ENCODE peak calls at places on chromosomes 11 and 22, in ten cellular contexts. L, K, T, U, D, M, Y, Q, P and E are unnamed samples.

GRCh38 chr11:100918551-100919500 is 210.8 kb downstream of the PGR start:
- DNase-seq in L (no peak), K (no peak), T (no peak), U (no peak), D (no peak), M (peak), Y (no peak), Q (no peak), P (no peak), E (no peak)

GRCh38 chr11:18408558-18409242 is 3.4 kb upstream of the LDHC start:
- DNase-seq in L (no peak), K (no peak), T (no peak), U (no peak), D (no peak), M (peak), Y (no peak), Q (no peak), P (peak), E (no peak)

GRCh38 chr11:122646549-122647340 is 8.8 kb upstream of the UBASH3B start:
- DNase-seq in L (no peak), K (no peak), T (no peak), U (no peak), D (no peak), M (peak), Y (no peak), Q (no peak), P (no peak), E (no peak)

GRCh38 chr22:36760716-36761115 is 15.2 kb downstream of the IFT27 start:
- DNase-seq in L (no peak), K (no peak), T (peak), U (no peak), D (no peak), M (no peak), Y (no peak), Q (no peak), P (no peak), E (no peak)

GRCh38 chr11:134587345-134587744 is 175.3 kb upstream of the B3GAT1 start:
- DNase-seq in L (no peak), K (no peak), T (no peak), U (no peak), D (no peak), M (no peak), Y (no peak), Q (no peak), P (no peak), E (no peak)

GRCh38 chr22:34776827-34777226 is 289.1 kb upstream of the ISX start:
- DNase-seq in L (no peak), K (no peak), T (no peak), U (no peak), D (no peak), M (no peak), Y (no peak), Q (no peak), P (no peak), E (no peak)

GRCh38 chr11:42524534-42525227 is 787.1 kb upstream of the API5 start:
- DNase-seq in L (no peak), K (peak), T (no peak), U (peak), D (no peak), M (no peak), Y (peak), Q (peak), P (peak), E (peak)

GRCh38 chr11:112219476-112220232 is 6.6 kb upstream of the PTS start:
- DNase-seq in L (no peak), K (peak), T (peak), U (peak), D (peak), M (peak), Y (peak), Q (peak), P (peak), E (peak)

GRCh38 chr11:126949066-126949945 is 51.3 kb downstream of the KIRREL3 start:
- DNase-seq in L (no peak), K (no peak), T (no peak), U (no peak), D (no peak), M (peak), Y (no peak), Q (peak), P (peak), E (no peak)

GRCh38 chr11:100557830-100558611 is 129.1 kb upstream of the ARHGAP42 start:
- DNase-seq in L (no peak), K (no peak), T (no peak), U (no peak), D (no peak), M (peak), Y (no peak), Q (no peak), P (no peak), E (no peak)

GRCh38 chr11:48172818-48173609 is 43.6 kb upstream of the OR4B1 start:
- DNase-seq in L (peak), K (peak), T (peak), U (peak), D (peak), M (peak), Y (peak), Q (peak), P (peak), E (peak)

GRCh38 chr11:77081976-77082836 is 15.4 kb downstream of the CAPN5 start:
- DNase-seq in L (peak), K (no peak), T (peak), U (no peak), D (no peak), M (no peak), Y (peak), Q (no peak), P (no peak), E (no peak)

GRCh38 chr11:102244681-102245409 is 72.4 kb upstream of the BIRC3 start:
- DNase-seq in L (no peak), K (no peak), T (no peak), U (no peak), D (no peak), M (peak), Y (no peak), Q (peak), P (peak), E (no peak)

GRCh38 chr22:28810839-28811491 is 10.6 kb upstream of the XBP1 start:
- DNase-seq in L (no peak), K (no peak), T (peak), U (no peak), D (no peak), M (no peak), Y (no peak), Q (no peak), P (peak), E (no peak)

GRCh38 chr11:101863361-101863760 is 51.4 kb upstream of the CEP126 start:
- DNase-seq in L (no peak), K (no peak), T (no peak), U (no peak), D (no peak), M (peak), Y (no peak), Q (no peak), P (no peak), E (no peak)

GRCh38 chr11:45289369-45289768 is 3.2 kb upstream of the SYT13 start:
- DNase-seq in L (no peak), K (no peak), T (no peak), U (no peak), D (no peak), M (peak), Y (no peak), Q (peak), P (no peak), E (no peak)

GRCh38 chr11:64419818-64420485 is 61.0 kb downstream of the RPS6KA4 start:
- DNase-seq in L (no peak), K (no peak), T (no peak), U (no peak), D (no peak), M (no peak), Y (no peak), Q (no peak), P (peak), E (no peak)

GRCh38 chr11:86983071-86983488 is 27.9 kb upstream of the FZD4 start:
- DNase-seq in L (peak), K (no peak), T (no peak), U (no peak), D (peak), M (no peak), Y (no peak), Q (no peak), P (no peak), E (no peak)

GRCh38 chr11:46237248-46238077 is 40.0 kb upstream of the CREB3L1 start:
- DNase-seq in L (peak), K (peak), T (peak), U (peak), D (no peak), M (peak), Y (peak), Q (peak), P (peak), E (peak)

GRCh38 chr11:17770048-17770652 is 35.6 kb downstream of the KCNC1 start:
- DNase-seq in L (no peak), K (no peak), T (peak), U (no peak), D (no peak), M (no peak), Y (no peak), Q (no peak), P (peak), E (peak)

GRCh38 chr11:62546244-62546936 is at the start of gene AHNAK:
- DNase-seq in L (peak), K (no peak), T (peak), U (peak), D (peak), M (peak), Y (peak), Q (peak), P (peak), E (peak)

GRCh38 chr22:37309221-37310074 is 27.1 kb downstream of the CYTH4 start:
- DNase-seq in L (peak), K (peak), T (peak), U (no peak), D (no peak), M (no peak), Y (no peak), Q (peak), P (peak), E (no peak)

GRCh38 chr22:49613871-49614270 is 213.8 kb downstream of the BRD1 start:
- DNase-seq in L (peak), K (no peak), T (peak), U (no peak), D (no peak), M (no peak), Y (no peak), Q (no peak), P (no peak), E (no peak)

GRCh38 chr22:36729321-36729720 is 25.8 kb upstream of the CACNG2 start:
- DNase-seq in L (no peak), K (no peak), T (no peak), U (peak), D (no peak), M (no peak), Y (no peak), Q (no peak), P (no peak), E (no peak)

GRCh38 chr22:30872282-30873041 is 96.1 kb downstream of the MORC2 start:
- DNase-seq in L (peak), K (no peak), T (peak), U (no peak), D (no peak), M (no peak), Y (peak), Q (no peak), P (no peak), E (peak)

GRCh38 chr11:72693271-72693968 is 19.2 kb upstream of the PDE2A start:
- DNase-seq in L (no peak), K (no peak), T (no peak), U (no peak), D (no peak), M (no peak), Y (no peak), Q (no peak), P (no peak), E (no peak)

GRCh38 chr22:32354360-32355351 is 3.0 kb upstream of the RFPL3 start:
- DNase-seq in L (peak), K (no peak), T (no peak), U (no peak), D (no peak), M (peak), Y (no peak), Q (no peak), P (peak), E (no peak)

GRCh38 chr11:59186130-59186594 is 14.2 kb downstream of the DTX4 start:
- DNase-seq in L (no peak), K (peak), T (no peak), U (peak), D (no peak), M (no peak), Y (no peak), Q (peak), P (peak), E (peak)

GRCh38 chr11:46051102-46051501 is 70.2 kb downstream of the PHF21A start:
- DNase-seq in L (no peak), K (no peak), T (no peak), U (no peak), D (no peak), M (no peak), Y (no peak), Q (no peak), P (no peak), E (no peak)

GRCh38 chr22:44732661-44733060 is 19.7 kb upstream of the ARHGAP8 start:
- DNase-seq in L (no peak), K (no peak), T (no peak), U (no peak), D (no peak), M (no peak), Y (no peak), Q (no peak), P (no peak), E (peak)
- TF ChIP-seq POLR2A in L (no peak), K (no peak), T (no peak), U (no peak), D (no peak), M (no peak), Y (no peak), Q (no peak), P (no peak), E (no peak)

GRCh38 chr11:2655834-2656622 is 43.8 kb downstream of the KCNQ1OT1 start:
- DNase-seq in L (no peak), K (no peak), T (no peak), U (no peak), D (no peak), M (peak), Y (no peak), Q (peak), P (no peak), E (no peak)
- TF ChIP-seq POLR2A in L (no peak), K (no peak), T (no peak), U (no peak), D (no peak), M (no peak), Y (no peak), Q (no peak), P (no peak), E (no peak)

GRCh38 chr22:40396882-40397281 is 26.5 kb downstream of the SGSM3 start:
- DNase-seq in L (no peak), K (no peak), T (no peak), U (no peak), D (no peak), M (peak), Y (no peak), Q (no peak), P (no peak), E (no peak)
- TF ChIP-seq POLR2A in L (no peak), K (no peak), T (no peak), U (no peak), D (no peak), M (no peak), Y (no peak), Q (no peak), P (no peak), E (no peak)

GRCh38 chr11:67630230-67630942 is 649 bp upstream of the NUDT8 start:
- DNase-seq in L (peak), K (peak), T (peak), U (peak), D (peak), M (peak), Y (peak), Q (peak), P (peak), E (peak)

GRCh38 chr11:67630943-67631331 is 1.2 kb upstream of the NUDT8 start:
- DNase-seq in L (no peak), K (no peak), T (no peak), U (no peak), D (peak), M (no peak), Y (peak), Q (no peak), P (no peak), E (no peak)

GRCh38 chr11:67627788-67628624 is 1.7 kb downstream of the NUDT8 start:
- DNase-seq in L (peak), K (no peak), T (peak), U (no peak), D (no peak), M (no peak), Y (peak), Q (no peak), P (no peak), E (no peak)

GRCh38 chr11:67628710-67629385 is 889 bp downstream of the NUDT8 start:
- DNase-seq in L (no peak), K (no peak), T (no peak), U (no peak), D (no peak), M (no peak), Y (no peak), Q (no peak), P (no peak), E (no peak)

GRCh38 chr11:67629386-67630229 is at the start of gene NUDT8:
- DNase-seq in L (peak), K (peak), T (peak), U (peak), D (peak), M (peak), Y (peak), Q (peak), P (peak), E (peak)
- TF ChIP-seq POLR2A in L (peak), K (no peak), T (no peak), U (no peak), D (peak), M (no peak), Y (peak), Q (peak), P (peak), E (peak)

GRCh38 chr11:129750343-129751292 is 65.0 kb upstream of the TMEM45B start:
- DNase-seq in L (peak), K (peak), T (peak), U (peak), D (peak), M (peak), Y (peak), Q (peak), P (peak), E (peak)
- TF ChIP-seq POLR2A in L (no peak), K (no peak), T (no peak), U (no peak), D (no peak), M (no peak), Y (peak), Q (no peak), P (no peak), E (no peak)

DNA sequence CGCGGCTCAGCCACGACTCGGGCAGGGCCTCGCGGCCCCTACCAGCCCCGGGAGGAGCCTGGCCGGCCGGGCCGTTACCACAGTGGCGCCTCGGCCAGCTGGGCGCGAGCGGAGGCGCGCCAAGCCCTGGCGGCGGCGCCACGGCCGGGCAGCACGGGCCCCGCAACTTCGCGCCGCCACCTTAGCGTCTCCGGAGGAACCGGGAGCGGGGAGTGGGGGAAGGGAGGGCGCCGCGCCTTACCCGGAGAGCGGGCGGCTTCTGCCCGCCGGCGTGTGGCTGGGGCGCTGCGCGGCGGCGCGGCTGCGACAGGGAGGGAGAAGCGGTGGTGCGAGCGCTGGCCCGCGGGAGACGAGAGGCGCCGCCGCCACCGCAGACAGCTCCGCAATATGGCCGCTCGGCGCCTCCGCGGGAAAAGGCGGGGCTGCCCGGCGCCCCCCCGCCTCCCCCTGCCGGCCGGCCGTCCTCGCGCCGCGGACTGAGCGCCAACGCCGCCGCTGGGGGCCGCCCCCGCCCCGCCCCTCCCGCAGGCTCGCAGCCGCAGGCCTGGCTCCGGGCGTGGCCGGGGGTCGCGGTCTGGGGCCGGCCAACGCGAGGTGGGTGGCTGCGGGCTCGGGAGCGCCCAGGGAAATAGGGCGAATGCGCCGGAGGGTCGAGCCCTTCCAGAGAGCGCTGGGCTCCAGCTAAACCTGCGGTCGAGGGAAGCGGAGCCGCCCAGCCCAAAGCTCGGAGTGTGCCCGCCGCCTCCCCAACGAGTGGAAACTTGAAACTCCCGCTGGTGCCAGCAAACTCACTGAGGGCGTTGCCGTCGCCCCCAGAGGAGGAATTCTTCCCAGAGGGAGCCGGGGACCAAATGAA is at the start of gene RDX:
- DNase-seq in L (peak), K (peak), T (peak), U (peak), D (peak), M (peak), Y (peak), Q (peak), P (peak), E (peak)
- TF ChIP-seq POLR2A in L (peak), K (peak), T (no peak), U (no peak), D (peak), M (peak), Y (peak), Q (peak), P (no peak), E (peak)